ENCODE peak calls at places on chromosomes 12 and 14, in five cellular contexts. B, D, I, G and P are unnamed samples.

GRCh38 chr12:42846782-42847181 is 257.2 kb upstream of the PRICKLE1 start:
- DNase-seq in B (no peak), D (no peak), I (no peak), G (no peak), P (no peak)

GRCh38 chr14:85313801-85314207 is 216.1 kb upstream of the FLRT2 start:
- DNase-seq in I (no peak), B (no peak), G (no peak), D (no peak), P (no peak)

GRCh38 chr14:61749867-61750266 is 12.4 kb upstream of the SNAPC1 start:
- DNase-seq in B (peak; percentile 65), D (no peak), I (no peak), G (no peak), P (peak; percentile 78)

GRCh38 chr12:112944028-112944690 is 5.9 kb downstream of the OAS3 start:
- DNase-seq in D (no peak), I (no peak), G (no peak), B (no peak), P (no peak)

GRCh38 chr14:104718871-104719270 is 5.2 kb upstream of the ADSS1 start:
- DNase-seq in D (no peak), I (no peak), G (no peak), B (no peak), P (no peak)

GRCh38 chr12:93133361-93133760 is 204.3 kb upstream of the EEA1 start:
- DNase-seq in B (no peak), I (no peak), D (no peak), G (no peak), P (no peak)

GRCh38 chr12:56839489-56840442 is 76.6 kb downstream of the HSD17B6 start:
- DNase-seq in I (no peak), B (peak; percentile 65), D (peak; percentile 78), G (peak; percentile 56), P (peak; percentile 56)

GRCh38 chr12:1926274-1926673 is 7.8 kb upstream of the CACNA2D4 start:
- DNase-seq in I (no peak), D (no peak), B (no peak), G (no peak), P (no peak)

GRCh38 chr12:111024205-111024794 is 103.9 kb upstream of the MYL2 start:
- DNase-seq in I (no peak), G (peak; percentile 68), D (peak; percentile 84), B (peak; percentile 61), P (peak; percentile 62)

GRCh38 chr12:20400003-20400402 is 31.7 kb downstream of the PDE3A start:
- DNase-seq in B (no peak), G (no peak), I (no peak), D (no peak), P (no peak)

GRCh38 chr14:105930572-105930971 is 404.2 kb downstream of the TMEM121 start:
- DNase-seq in D (no peak), G (no peak), B (no peak), I (peak; percentile 72), P (no peak)

GRCh38 chr12:119301367-119301766 is 33.2 kb upstream of the CCDC60 start:
- DNase-seq in D (no peak), G (no peak), I (no peak), B (no peak), P (no peak)

GRCh38 chr12:50220357-50221061 is 53.3 kb upstream of the CERS5 start:
- DNase-seq in G (no peak), D (no peak), B (peak; percentile 42), I (no peak), P (no peak)

GRCh38 chr12:52434760-52435530 is 774 bp upstream of the KRT75 start:
- DNase-seq in D (no peak), G (no peak), I (no peak), B (no peak), P (no peak)

GRCh38 chr12:11147420-11147819 is 13.0 kb upstream of the TAS2R30 start:
- DNase-seq in B (no peak), D (no peak), I (no peak), G (no peak), P (no peak)

GRCh38 chr14:45868863-45869262 is 615.9 kb upstream of the MIS18BP1 start:
- DNase-seq in B (no peak), G (no peak), I (no peak), D (no peak), P (no peak)

GRCh38 chr14:61322011-61322798 is 826 bp downstream of the PRKCH start:
- DNase-seq in B (no peak), I (peak; percentile 84), D (peak; percentile 27), G (peak; percentile 81), P (peak; percentile 71)

GRCh38 chr14:53912121-53912520 is 44.5 kb downstream of the BMP4 start:
- DNase-seq in I (no peak), D (no peak), B (no peak), G (no peak), P (no peak)

GRCh38 chr12:112987561-112987960 is 9.2 kb downstream of the OAS2 start:
- DNase-seq in D (no peak), G (no peak), I (no peak), B (no peak), P (no peak)